ENCODE peak calls at places on chromosomes 6 and 20, in nine cellular contexts. G is fibroblast of lung; K is PC-9; O is substantia nigra; Z is ovary; A is kidney; V is body of pancreas; Y is mammary epithelial cell; T is CD8-positive, alpha-beta T cell. U is an unnamed sample.
A peak's percentile ranks its signal among the peaks of the same experiment; 100 is the strongest.

GRCh38 chr6:48825501-48826317 is 637.3 kb downstream of the MMUT start:
- DNase-seq in G (peak; percentile 24), T (no peak), Z (no peak), Y (no peak), O (no peak), V (no peak), K (peak; percentile 37), A (no peak), U (no peak)

GRCh38 chr6:122799916-122800701 is 11.1 kb downstream of the SMPDL3A start:
- DNase-seq in Z (no peak), A (no peak), O (no peak), T (no peak), G (peak; percentile 23), K (peak; percentile 55), V (peak; percentile 27), Y (peak; percentile 67), U (no peak)

GRCh38 chr6:128208078-128208477 is 307.2 kb upstream of the THEMIS start:
- DNase-seq in A (no peak), V (no peak), O (no peak), G (peak; percentile 80), Y (peak; percentile 32), Z (no peak), K (peak; percentile 67), T (no peak), U (no peak)

GRCh38 chr6:158011478-158011920 is 29.8 kb downstream of the SYNJ2 start:
- DNase-seq in V (no peak), G (peak; percentile 49), K (no peak), T (no peak), Y (peak; percentile 32), O (peak; percentile 32), Z (no peak), A (peak; percentile 14), U (peak; percentile 37)

GRCh38 chr6:135158397-135158796 is 22.7 kb upstream of the MYB start:
- DNase-seq in O (no peak), T (no peak), A (no peak), Z (no peak), V (no peak), K (peak; percentile 41), G (no peak), Y (no peak), U (no peak)

GRCh38 chr20:57573893-57574292 is 13.0 kb downstream of the PCK1 start:
- DNase-seq in G (no peak), T (no peak), V (no peak), Y (no peak), A (no peak), O (no peak), Z (no peak), K (no peak), U (no peak)

GRCh38 chr6:119227377-119227776 is 122.2 kb downstream of the MAN1A1 start:
- DNase-seq in Y (no peak), K (no peak), V (no peak), O (no peak), G (no peak), Z (no peak), T (no peak), A (no peak), U (no peak)

GRCh38 chr20:48015943-48016723 is 230.9 kb upstream of the SULF2 start:
- DNase-seq in V (no peak), T (no peak), O (no peak), A (no peak), K (no peak), Y (peak; percentile 43), Z (peak; percentile 58), G (peak; percentile 99), U (no peak)

GRCh38 chr6:87904041-87904440 is 143.6 kb upstream of the SPACA1 start:
- DNase-seq in K (no peak), Z (no peak), V (no peak), A (no peak), O (no peak), G (no peak), T (no peak), Y (no peak), U (no peak)

GRCh38 chr6:113428702-113429101 is 428.4 kb upstream of the MARCKS start:
- DNase-seq in Z (no peak), K (no peak), T (no peak), O (no peak), Y (no peak), V (no peak), G (peak; percentile 54), A (no peak), U (no peak)

DNA sequence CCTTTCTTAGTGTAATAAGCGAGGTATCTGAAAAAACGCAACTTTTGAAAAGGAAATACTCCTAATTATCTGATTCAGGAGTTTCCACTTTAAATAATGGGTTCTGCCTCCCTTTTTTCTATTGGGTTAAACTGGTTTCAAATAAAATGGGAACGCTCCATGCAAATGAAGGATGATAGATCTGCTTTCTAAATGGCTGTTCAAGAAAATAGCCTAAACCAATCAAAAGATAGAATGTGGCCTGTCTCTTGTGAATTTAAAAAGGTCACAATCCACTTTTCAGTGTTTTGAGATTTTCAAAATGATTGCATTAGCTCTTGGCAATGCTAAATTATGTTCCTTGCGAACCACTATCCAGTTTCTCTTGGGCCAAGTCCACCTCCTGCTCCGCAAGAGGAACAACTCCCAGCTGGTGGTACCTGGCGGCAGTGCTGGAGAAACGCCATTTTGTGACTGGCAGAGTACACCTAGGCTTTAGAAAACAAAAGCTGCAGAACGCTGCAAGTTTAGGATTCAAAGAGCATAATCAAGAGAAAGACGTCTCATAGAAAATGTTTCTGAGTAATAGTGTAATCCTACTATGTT is 56.8 kb downstream of the TRIM38 start:
- DNase-seq in T (no peak), O (no peak), K (no peak), V (peak; percentile 31), G (no peak), A (peak; percentile 51), Y (no peak), Z (peak; percentile 41), U (no peak)
- H3K27ac ChIP-seq in T (no peak overlapping the region), O (no peak overlapping the region), K (no peak overlapping the region), V (no peak overlapping the region), G (no peak overlapping the region), A (no peak overlapping the region), Y (peak overlapping the region; percentile 85), Z (no peak overlapping the region), U (no peak overlapping the region)

GRCh38 chr6:84061613-84062398 is 28.2 kb downstream of the MRAP2 start:
- DNase-seq in A (no peak), T (no peak), G (no peak), O (no peak), V (no peak), Y (no peak), K (no peak), Z (no peak), U (no peak)
- H3K27ac ChIP-seq in A (no peak overlapping the region), T (no peak overlapping the region), G (no peak overlapping the region), O (no peak overlapping the region), V (no peak overlapping the region), Y (no peak overlapping the region), K (no peak overlapping the region), Z (no peak overlapping the region), U (peak overlapping the region; percentile 30)

GRCh38 chr6:32087574-32088486 is 21.3 kb downstream of the TNXB start:
- DNase-seq in O (no peak), T (peak; percentile 82), Y (peak; percentile 34), A (peak; percentile 95), G (peak; percentile 48), K (peak; percentile 72), Z (peak; percentile 97), V (peak; percentile 86), U (no peak)

GRCh38 chr6:32088487-32089049 is 20.6 kb downstream of the TNXB start:
- DNase-seq in V (no peak), G (no peak), Z (peak; percentile 45), Y (no peak), K (no peak), T (no peak), O (no peak), A (no peak), U (no peak)

GRCh38 chr6:32085759-32086458 is 23.2 kb downstream of the TNXB start:
- DNase-seq in G (no peak), V (no peak), Z (no peak), O (no peak), A (no peak), Y (no peak), K (peak; percentile 56), T (no peak), U (no peak)

GRCh38 chr6:32084780-32085179 is 24.4 kb downstream of the TNXB start:
- DNase-seq in O (no peak), K (no peak), T (no peak), G (no peak), A (no peak), Y (no peak), Z (no peak), V (no peak), U (no peak)

DNA sequence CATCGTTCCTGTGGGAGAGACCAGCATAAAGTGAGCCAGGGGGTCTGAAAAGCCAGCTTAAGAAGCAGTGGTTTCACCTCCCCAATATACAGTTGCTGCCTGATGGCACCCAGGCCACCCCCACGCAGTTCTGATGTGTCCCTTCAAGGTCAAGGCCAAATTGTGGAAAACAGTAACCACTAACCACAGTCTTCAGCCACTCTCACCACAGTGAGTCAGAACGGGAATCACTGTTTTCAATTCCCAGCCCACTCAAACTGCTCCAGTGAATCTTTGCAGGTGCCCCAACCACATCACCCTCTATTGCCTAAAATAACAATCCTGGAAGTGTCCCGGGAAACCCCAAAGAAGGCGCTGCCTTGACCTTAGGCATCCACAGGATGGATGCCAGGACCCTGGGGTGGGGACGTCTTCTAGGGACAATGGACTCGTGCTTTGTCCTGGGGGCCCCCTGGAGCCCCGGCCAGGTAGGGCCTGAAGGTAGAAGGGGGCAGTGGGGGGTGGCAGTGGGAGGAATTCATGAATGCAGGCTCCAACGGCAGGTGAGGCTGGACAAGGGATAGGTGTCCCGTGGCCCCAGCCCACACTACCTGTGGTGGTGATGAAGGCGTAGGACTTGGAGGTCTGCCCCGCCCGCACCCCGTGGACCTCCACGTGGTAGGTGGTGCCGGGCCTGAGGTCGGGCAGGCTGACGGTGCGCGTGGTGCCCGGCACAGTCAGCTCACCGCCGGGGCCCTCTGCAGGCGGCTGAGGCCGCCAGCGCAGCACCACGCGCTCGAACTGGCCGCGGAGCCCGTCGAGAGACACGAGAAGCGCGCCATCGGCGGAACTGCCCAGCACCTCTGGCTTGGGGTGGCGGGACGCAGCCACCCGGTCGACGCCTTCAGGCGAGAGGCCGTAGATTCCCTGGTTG is 22.2 kb downstream of the TNXB start:
- DNase-seq in G (peak; percentile 87), Z (peak; percentile 76), T (no peak), A (no peak), K (peak; percentile 43), Y (peak; percentile 77), O (no peak), V (no peak), U (no peak)
- H3K27ac ChIP-seq in G (peak overlapping the region; percentile 42), Z (peak overlapping the region; percentile 87), T (no peak overlapping the region), A (no peak overlapping the region), K (no peak overlapping the region), Y (no peak overlapping the region), O (no peak overlapping the region), V (no peak overlapping the region), U (no peak overlapping the region)

GRCh38 chr6:53694800-53695394 is 29.3 kb upstream of the KLHL31 start:
- DNase-seq in G (no peak), O (no peak), Z (no peak), K (no peak), T (no peak), Y (no peak), A (no peak), V (no peak), U (no peak)
- H3K27ac ChIP-seq in G (no peak overlapping the region), O (no peak overlapping the region), Z (no peak overlapping the region), K (no peak overlapping the region), T (no peak overlapping the region), Y (no peak overlapping the region), A (no peak overlapping the region), V (no peak overlapping the region), U (no peak overlapping the region)

U was measured in dorsolateral prefrontal cortex.